ENCODE peak calls at places on chromosomes 1 and 21, in five cellular contexts. H is thyroid gland, M is colonic mucosa, Z is gastrocnemius medialis, D is IMR-90. P is an unnamed sample.

GRCh38 chr21:38120984-38121855 is 135.6 kb upstream of the KCNJ15 start:
- DNase-seq in H (no peak), M (no peak), Z (no peak), D (no peak), P (peak; percentile 86)

GRCh38 chr21:34199121-34199910 is 125.9 kb downstream of the MRPS6 start:
- DNase-seq in H (peak; percentile 28), M (no peak), Z (no peak), D (no peak), P (no peak)

GRCh38 chr1:204726478-204726877 is 40.9 kb upstream of the LRRN2 start:
- DNase-seq in H (no peak), M (peak; percentile 31), Z (no peak), D (peak; percentile 21), P (no peak)

GRCh38 chr1:30106125-30106524 is 617.3 kb downstream of the MATN1 start:
- DNase-seq in H (peak; percentile 33), M (no peak), Z (no peak), D (peak; percentile 18), P (peak; percentile 43)

GRCh38 chr1:245843101-245843500 is 664.0 kb downstream of the SMYD3 start:
- DNase-seq in H (no peak), M (no peak), Z (no peak), D (no peak), P (no peak)

GRCh38 chr1:46687095-46687659 is 15.5 kb downstream of the TEX38 start:
- DNase-seq in H (peak; percentile 89), M (peak; percentile 97), Z (peak; percentile 19), D (peak; percentile 40), P (peak; percentile 46)

GRCh38 chr1:186442651-186443114 is 18.2 kb downstream of the PDC start:
- DNase-seq in H (no peak), M (no peak), Z (no peak), D (peak; percentile 18), P (no peak)

GRCh38 chr1:227318852-227319607 is 738 bp upstream of the CDC42BPA start:
- DNase-seq in H (peak; percentile 54), M (peak; percentile 66), Z (peak; percentile 30), D (peak; percentile 56), P (peak; percentile 83)

GRCh38 chr21:35239811-35240219 is 190.7 kb upstream of the RUNX1 start:
- DNase-seq in H (no peak), M (no peak), Z (no peak), D (no peak), P (no peak)

GRCh38 chr1:13832100-13832499 is 132.1 kb downstream of the PRDM2 start:
- DNase-seq in H (no peak), M (no peak), Z (no peak), D (no peak), P (no peak)

GRCh38 chr1:4071675-4072074 is 171.6 kb upstream of the C1orf174 start:
- DNase-seq in H (no peak), M (no peak), Z (no peak), D (no peak), P (no peak)

GRCh38 chr1:11594222-11594621 is 60.0 kb downstream of the FBXO2 start:
- DNase-seq in H (no peak), M (no peak), Z (no peak), D (peak; percentile 2), P (no peak)

GRCh38 chr21:31804008-31804394 is 68.8 kb upstream of the HUNK start:
- DNase-seq in H (no peak), M (no peak), Z (no peak), D (no peak), P (no peak)

GRCh38 chr21:36347278-36347961 is 27.4 kb downstream of the MORC3 start:
- DNase-seq in H (no peak), M (no peak), Z (no peak), D (peak; percentile 55), P (no peak)

GRCh38 chr1:219354962-219355361 is 181.3 kb downstream of the LYPLAL1 start:
- DNase-seq in H (no peak), M (no peak), Z (no peak), D (no peak), P (no peak)

GRCh38 chr1:33460947-33461629 is 11.4 kb upstream of the ZSCAN20 start:
- DNase-seq in H (peak; percentile 25), M (no peak), Z (peak; percentile 47), D (no peak), P (peak; percentile 17)

GRCh38 chr1:55337801-55338447 is 122.8 kb upstream of the USP24 start:
- DNase-seq in H (no peak), M (peak; percentile 22), Z (no peak), D (peak; percentile 79), P (peak; percentile 21)

GRCh38 chr1:179773264-179773663 is 30.2 kb downstream of the FAM163A start:
- DNase-seq in H (no peak), M (no peak), Z (no peak), D (no peak), P (no peak)

GRCh38 chr21:36661511-36662309 is 37.2 kb upstream of the SIM2 start:
- DNase-seq in H (peak; percentile 16), M (peak; percentile 41), Z (peak; percentile 22), D (peak; percentile 48), P (peak; percentile 22)

GRCh38 chr21:45190013-45190412 is 97.7 kb downstream of the POFUT2 start:
- DNase-seq in H (no peak), M (no peak), Z (no peak), D (no peak), P (no peak)

GRCh38 chr21:45186709-45187108 is 101.0 kb downstream of the POFUT2 start:
- DNase-seq in H (no peak), M (no peak), Z (no peak), D (no peak), P (no peak)

GRCh38 chr21:45187646-45188045 is 100.0 kb downstream of the POFUT2 start:
- DNase-seq in H (no peak), M (no peak), Z (no peak), D (no peak), P (no peak)

DNA sequence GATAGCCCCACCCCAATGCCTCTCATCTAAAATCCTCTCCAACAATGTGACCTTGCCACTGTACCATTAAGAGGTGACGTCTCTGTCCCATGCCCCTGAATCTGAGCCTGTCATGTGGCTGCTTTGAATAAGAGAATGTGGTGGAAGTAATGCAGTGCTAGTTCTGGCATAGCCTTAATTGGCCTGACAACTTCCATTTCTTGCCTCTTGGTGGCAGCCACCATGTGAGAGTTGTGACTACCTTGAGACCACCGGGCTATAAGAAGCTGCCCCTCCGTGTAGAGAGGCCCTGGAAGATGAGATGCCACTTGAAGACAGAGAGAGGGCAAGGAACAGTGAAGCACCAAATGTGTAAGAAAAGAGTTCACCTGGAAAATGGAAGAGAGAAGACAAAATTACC is 95.4 kb downstream of the POFUT2 start:
- DNase-seq in H (no peak), M (no peak), Z (no peak), D (no peak), P (no peak)
- TF ChIP-seq CTCF in H (no peak), M (no peak), Z (no peak), D (no peak), P (no peak)

GRCh38 chr1:220775238-220775853 is 11.4 kb upstream of the MTARC1 start:
- DNase-seq in H (peak; percentile 27), M (no peak), Z (no peak), D (no peak), P (peak; percentile 70)
- TF ChIP-seq CTCF in H (peak; percentile 51), M (peak; percentile 84), Z (peak; percentile 77), D (peak; percentile 62), P (peak; percentile 89)

DNA sequence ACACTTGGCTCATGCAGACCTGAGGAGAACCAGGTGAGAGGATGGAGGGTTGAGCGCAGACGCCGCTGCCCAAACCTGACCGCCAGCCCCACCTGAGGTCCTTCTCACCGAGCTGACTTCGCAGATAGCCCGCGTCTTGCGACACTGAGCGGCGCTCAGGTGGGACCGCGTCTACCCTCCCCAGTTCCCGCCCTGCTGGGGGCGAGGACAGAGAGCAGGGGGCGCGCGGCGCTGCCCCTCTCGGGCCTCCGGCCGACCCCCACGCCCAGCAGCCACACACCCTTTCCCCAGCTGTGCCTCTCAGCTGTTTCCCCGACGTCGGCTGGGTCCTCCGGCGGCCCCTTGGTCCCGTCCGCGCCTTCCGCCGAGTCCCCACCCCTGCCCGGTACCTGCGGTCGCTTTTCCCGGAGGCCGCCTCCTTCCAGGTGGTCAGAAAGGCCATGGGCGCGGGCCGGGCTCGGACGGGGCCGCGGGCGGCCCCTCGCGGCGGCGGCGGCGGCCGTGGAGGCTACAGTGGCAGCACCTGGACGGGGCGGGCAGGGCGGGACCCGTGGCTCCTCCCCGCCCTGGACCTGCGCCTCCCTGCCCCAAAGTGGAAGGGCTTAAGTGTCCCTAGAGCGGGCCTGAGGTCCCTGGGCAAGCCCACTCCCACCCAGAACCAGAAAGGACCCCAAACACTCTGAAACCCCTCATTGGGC is 14.4 kb upstream of the TTC39A start:
- DNase-seq in H (peak; percentile 68), M (peak; percentile 70), Z (no peak), D (no peak), P (peak; percentile 30)
- TF ChIP-seq CTCF in H (peak; percentile 39), M (peak; percentile 23), Z (no peak), D (no peak), P (no peak)

DNA sequence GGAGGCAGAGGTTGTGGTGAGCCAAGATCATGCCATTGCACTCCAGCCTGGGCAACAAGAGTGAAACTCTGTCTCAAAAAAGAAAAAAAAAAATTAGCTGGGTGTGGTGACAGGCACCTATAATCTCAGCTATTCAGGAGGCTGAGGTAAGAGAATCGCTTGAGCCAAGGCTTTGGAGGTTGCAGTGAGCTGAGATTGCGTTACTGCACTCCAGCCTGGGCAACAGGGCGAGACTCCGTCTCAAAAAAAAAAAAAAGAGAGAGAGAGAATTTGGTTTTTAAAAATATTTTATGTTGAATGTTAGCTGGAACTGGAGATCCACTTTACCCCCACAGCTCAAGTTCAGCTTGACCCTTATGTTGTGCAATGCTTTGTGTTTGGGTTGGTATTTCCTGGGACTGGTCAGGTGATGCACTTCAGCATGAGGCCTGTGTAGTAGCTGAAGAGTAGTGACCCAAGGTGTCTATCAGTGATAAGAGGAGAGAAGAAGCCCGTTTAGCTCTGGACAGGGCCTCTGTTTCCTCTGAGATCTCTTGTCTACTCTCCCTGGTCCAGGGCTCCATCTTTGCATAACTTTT is 36.8 kb upstream of the MACF1 start:
- DNase-seq in H (peak; percentile 80), M (no peak), Z (no peak), D (peak; percentile 59), P (no peak)
- TF ChIP-seq CTCF in H (no peak), M (no peak), Z (no peak), D (no peak), P (no peak)